ENCODE peak calls at places on chromosome 21, in ten cellular contexts. One of them, this sample, is unnamed.

GRCh38 chr21:34983680-34984086 is 65.4 kb downstream of the RUNX1 start:
- DNase-seq in SK-N-SH: no peak
- DNase-seq in suprapubic skin: no peak
- DNase-seq in H1: no peak
- DNase-seq in ovary: no peak
- DNase-seq in transverse colon: no peak
- DNase-seq in tibial nerve: no peak
- DNase-seq in esophagus muscularis mucosa: no peak
- DNase-seq in A549: no peak
- DNase-seq in sigmoid colon: no peak
- DNase-seq in this sample: no peak

GRCh38 chr21:43736224-43736883 is 17.4 kb downstream of the PDXK start:
- DNase-seq in SK-N-SH: no peak
- DNase-seq in suprapubic skin: no peak
- DNase-seq in H1: no peak
- DNase-seq in ovary: no peak
- DNase-seq in transverse colon: no peak
- DNase-seq in tibial nerve: no peak
- DNase-seq in esophagus muscularis mucosa: no peak
- DNase-seq in A549: no peak
- DNase-seq in sigmoid colon: peak; percentile 60
- DNase-seq in this sample: no peak

GRCh38 chr21:22189278-22189677 is 1191.1 kb downstream of the NCAM2 start:
- DNase-seq in SK-N-SH: no peak
- DNase-seq in suprapubic skin: no peak
- DNase-seq in H1: no peak
- DNase-seq in ovary: no peak
- DNase-seq in transverse colon: no peak
- DNase-seq in tibial nerve: no peak
- DNase-seq in esophagus muscularis mucosa: no peak
- DNase-seq in A549: no peak
- DNase-seq in sigmoid colon: no peak
- DNase-seq in this sample: no peak

GRCh38 chr21:41142051-41142795 is 25.7 kb upstream of the BACE2 start:
- DNase-seq in SK-N-SH: no peak
- DNase-seq in suprapubic skin: no peak
- DNase-seq in H1: no peak
- DNase-seq in ovary: no peak
- DNase-seq in transverse colon: no peak
- DNase-seq in tibial nerve: peak; percentile 38
- DNase-seq in esophagus muscularis mucosa: no peak
- DNase-seq in A549: peak; percentile 5
- DNase-seq in sigmoid colon: no peak
- DNase-seq in this sample: no peak

GRCh38 chr21:42534361-42534900 is 20.8 kb downstream of the SLC37A1 start:
- DNase-seq in SK-N-SH: peak; percentile 49
- DNase-seq in suprapubic skin: peak; percentile 74
- DNase-seq in H1: no peak
- DNase-seq in ovary: no peak
- DNase-seq in transverse colon: peak; percentile 31
- DNase-seq in tibial nerve: no peak
- DNase-seq in esophagus muscularis mucosa: no peak
- DNase-seq in A549: no peak
- DNase-seq in sigmoid colon: peak; percentile 75
- DNase-seq in this sample: peak; percentile 26

GRCh38 chr21:45141507-45141906 is 67.1 kb downstream of the ADARB1 start:
- DNase-seq in SK-N-SH: no peak
- DNase-seq in suprapubic skin: no peak
- DNase-seq in H1: no peak
- DNase-seq in ovary: no peak
- DNase-seq in transverse colon: no peak
- DNase-seq in tibial nerve: no peak
- DNase-seq in esophagus muscularis mucosa: no peak
- DNase-seq in A549: no peak
- DNase-seq in sigmoid colon: peak; percentile 48
- DNase-seq in this sample: no peak

GRCh38 chr21:41875086-41875485 is 4.1 kb downstream of the PRDM15 start:
- DNase-seq in SK-N-SH: no peak
- DNase-seq in suprapubic skin: no peak
- DNase-seq in H1: no peak
- DNase-seq in ovary: no peak
- DNase-seq in transverse colon: no peak
- DNase-seq in tibial nerve: no peak
- DNase-seq in esophagus muscularis mucosa: no peak
- DNase-seq in A549: no peak
- DNase-seq in sigmoid colon: no peak
- DNase-seq in this sample: no peak

GRCh38 chr21:31253684-31254083 is 90.4 kb downstream of the TIAM1 start:
- DNase-seq in SK-N-SH: no peak
- DNase-seq in suprapubic skin: no peak
- DNase-seq in H1: no peak
- DNase-seq in ovary: no peak
- DNase-seq in transverse colon: no peak
- DNase-seq in tibial nerve: no peak
- DNase-seq in esophagus muscularis mucosa: no peak
- DNase-seq in A549: no peak
- DNase-seq in sigmoid colon: no peak
- DNase-seq in this sample: no peak

GRCh38 chr21:35810431-35810970 is 249.8 kb downstream of the SETD4 start:
- DNase-seq in SK-N-SH: no peak
- DNase-seq in suprapubic skin: no peak
- DNase-seq in H1: no peak
- DNase-seq in ovary: no peak
- DNase-seq in transverse colon: no peak
- DNase-seq in tibial nerve: no peak
- DNase-seq in esophagus muscularis mucosa: no peak
- DNase-seq in A549: no peak
- DNase-seq in sigmoid colon: no peak
- DNase-seq in this sample: no peak

GRCh38 chr21:36190736-36191135 is 34.1 kb downstream of the DOP1B start:
- DNase-seq in SK-N-SH: no peak
- DNase-seq in suprapubic skin: no peak
- DNase-seq in H1: no peak
- DNase-seq in ovary: no peak
- DNase-seq in transverse colon: no peak
- DNase-seq in tibial nerve: no peak
- DNase-seq in esophagus muscularis mucosa: no peak
- DNase-seq in A549: no peak
- DNase-seq in sigmoid colon: no peak
- DNase-seq in this sample: no peak

GRCh38 chr21:41171210-41171609 is 3.2 kb downstream of the BACE2 start:
- DNase-seq in SK-N-SH: no peak
- DNase-seq in suprapubic skin: no peak
- DNase-seq in H1: no peak
- DNase-seq in ovary: no peak
- DNase-seq in transverse colon: peak; percentile 43
- DNase-seq in tibial nerve: peak; percentile 17
- DNase-seq in esophagus muscularis mucosa: no peak
- DNase-seq in A549: no peak
- DNase-seq in sigmoid colon: peak; percentile 73
- DNase-seq in this sample: peak; percentile 87

GRCh38 chr21:43741425-43742096 is 22.6 kb downstream of the PDXK start:
- DNase-seq in SK-N-SH: peak; percentile 67
- DNase-seq in suprapubic skin: no peak
- DNase-seq in H1: peak; percentile 59
- DNase-seq in ovary: no peak
- DNase-seq in transverse colon: no peak
- DNase-seq in tibial nerve: no peak
- DNase-seq in esophagus muscularis mucosa: no peak
- DNase-seq in A549: no peak
- DNase-seq in sigmoid colon: no peak
- DNase-seq in this sample: no peak

GRCh38 chr21:34926784-34927548 is 122.1 kb downstream of the RUNX1 start:
- DNase-seq in SK-N-SH: no peak
- DNase-seq in suprapubic skin: no peak
- DNase-seq in H1: no peak
- DNase-seq in ovary: no peak
- DNase-seq in transverse colon: peak; percentile 56
- DNase-seq in tibial nerve: peak; percentile 36
- DNase-seq in esophagus muscularis mucosa: no peak
- DNase-seq in A549: peak; percentile 33
- DNase-seq in sigmoid colon: no peak
- DNase-seq in this sample: no peak

GRCh38 chr21:29508311-29508710 is 209.6 kb downstream of the BACH1 start:
- DNase-seq in SK-N-SH: no peak
- DNase-seq in suprapubic skin: no peak
- DNase-seq in H1: no peak
- DNase-seq in ovary: no peak
- DNase-seq in transverse colon: no peak
- DNase-seq in tibial nerve: no peak
- DNase-seq in esophagus muscularis mucosa: no peak
- DNase-seq in A549: no peak
- DNase-seq in sigmoid colon: no peak
- DNase-seq in this sample: no peak

GRCh38 chr21:29514652-29515247 is 216.0 kb downstream of the BACH1 start:
- DNase-seq in SK-N-SH: no peak
- DNase-seq in suprapubic skin: no peak
- DNase-seq in H1: no peak
- DNase-seq in ovary: no peak
- DNase-seq in transverse colon: no peak
- DNase-seq in tibial nerve: no peak
- DNase-seq in esophagus muscularis mucosa: no peak
- DNase-seq in A549: no peak
- DNase-seq in sigmoid colon: no peak
- DNase-seq in this sample: no peak

GRCh38 chr21:29511076-29511475 is 212.4 kb downstream of the BACH1 start:
- DNase-seq in SK-N-SH: no peak
- DNase-seq in suprapubic skin: no peak
- DNase-seq in H1: no peak
- DNase-seq in ovary: no peak
- DNase-seq in transverse colon: no peak
- DNase-seq in tibial nerve: no peak
- DNase-seq in esophagus muscularis mucosa: no peak
- DNase-seq in A549: no peak
- DNase-seq in sigmoid colon: no peak
- DNase-seq in this sample: no peak

DNA sequence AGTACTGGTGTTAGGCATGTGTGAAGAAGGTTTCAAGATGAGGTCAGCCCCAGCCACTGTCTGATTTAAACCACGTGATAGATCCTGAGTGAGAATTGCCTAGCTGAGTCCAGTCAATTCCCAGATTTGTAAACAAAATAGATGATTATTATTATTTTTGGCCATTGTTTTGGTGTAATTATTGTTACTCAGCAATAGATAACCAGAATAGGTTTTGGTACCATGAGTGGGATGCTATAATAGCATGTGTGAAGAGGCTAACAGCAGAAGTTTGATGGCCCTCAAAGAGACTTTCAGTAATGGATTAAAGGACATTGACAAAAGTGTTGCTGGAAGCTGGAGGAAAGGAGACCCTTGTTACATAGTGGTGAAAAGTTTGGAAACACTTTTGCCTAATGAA is 214.8 kb downstream of the BACH1 start:
- DNase-seq in SK-N-SH: no peak
- DNase-seq in suprapubic skin: no peak
- DNase-seq in H1: no peak
- DNase-seq in ovary: no peak
- DNase-seq in transverse colon: no peak
- DNase-seq in tibial nerve: no peak
- DNase-seq in esophagus muscularis mucosa: no peak
- DNase-seq in A549: no peak
- DNase-seq in sigmoid colon: no peak
- DNase-seq in this sample: no peak
- TF ChIP-seq EP300 in SK-N-SH: no peak
- TF ChIP-seq EP300 in suprapubic skin: no peak
- TF ChIP-seq EP300 in H1: no peak
- TF ChIP-seq EP300 in ovary: no peak
- TF ChIP-seq EP300 in transverse colon: no peak
- TF ChIP-seq EP300 in tibial nerve: no peak
- TF ChIP-seq EP300 in esophagus muscularis mucosa: no peak
- TF ChIP-seq EP300 in A549: no peak
- TF ChIP-seq EP300 in sigmoid colon: no peak
- TF ChIP-seq EP300 in this sample: no peak

DNA sequence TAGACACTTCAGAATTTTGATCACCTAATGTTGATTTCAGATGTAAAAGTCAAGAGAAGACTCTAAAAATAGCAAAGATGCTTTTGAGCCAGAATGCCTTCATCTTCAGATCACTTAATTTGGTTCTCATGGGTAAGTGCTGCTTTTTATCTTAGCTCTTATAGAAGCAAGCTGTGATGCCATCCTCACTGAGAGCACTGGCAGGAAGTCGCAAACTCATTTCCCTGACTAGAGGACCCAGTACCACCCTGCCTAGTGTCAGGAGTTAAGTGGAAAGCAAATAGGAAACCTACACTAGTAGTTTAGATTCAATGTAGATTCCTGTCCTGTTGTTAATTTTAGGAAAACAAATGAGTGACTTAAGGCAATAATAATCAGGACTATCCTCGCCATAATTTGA is 12.1 kb downstream of the IFNAR2 start:
- DNase-seq in SK-N-SH: no peak
- DNase-seq in suprapubic skin: no peak
- DNase-seq in H1: no peak
- DNase-seq in ovary: no peak
- DNase-seq in transverse colon: no peak
- DNase-seq in tibial nerve: no peak
- DNase-seq in esophagus muscularis mucosa: no peak
- DNase-seq in A549: no peak
- DNase-seq in sigmoid colon: no peak
- DNase-seq in this sample: no peak
- H3K27ac ChIP-seq in SK-N-SH: no peak overlapping the region
- H3K27ac ChIP-seq in suprapubic skin: no peak overlapping the region
- H3K27ac ChIP-seq in H1: no peak overlapping the region
- H3K27ac ChIP-seq in ovary: no peak overlapping the region
- H3K27ac ChIP-seq in transverse colon: no peak overlapping the region
- H3K27ac ChIP-seq in tibial nerve: no peak overlapping the region
- H3K27ac ChIP-seq in esophagus muscularis mucosa: no peak overlapping the region
- H3K27ac ChIP-seq in A549: no peak overlapping the region
- H3K27ac ChIP-seq in sigmoid colon: no peak overlapping the region
- H3K27ac ChIP-seq in this sample: no peak overlapping the region

GRCh38 chr21:29218749-29219148 is 80.0 kb upstream of the BACH1 start:
- DNase-seq in SK-N-SH: no peak
- DNase-seq in suprapubic skin: no peak
- DNase-seq in H1: no peak
- DNase-seq in ovary: no peak
- DNase-seq in transverse colon: peak; percentile 38
- DNase-seq in tibial nerve: no peak
- DNase-seq in esophagus muscularis mucosa: no peak
- DNase-seq in A549: no peak
- DNase-seq in sigmoid colon: no peak
- DNase-seq in this sample: no peak
- TF ChIP-seq EP300 in SK-N-SH: no peak
- TF ChIP-seq EP300 in suprapubic skin: no peak
- TF ChIP-seq EP300 in H1: no peak
- TF ChIP-seq EP300 in ovary: no peak
- TF ChIP-seq EP300 in transverse colon: no peak
- TF ChIP-seq EP300 in tibial nerve: no peak
- TF ChIP-seq EP300 in esophagus muscularis mucosa: no peak
- TF ChIP-seq EP300 in A549: no peak
- TF ChIP-seq EP300 in sigmoid colon: no peak
- TF ChIP-seq EP300 in this sample: no peak

DNA sequence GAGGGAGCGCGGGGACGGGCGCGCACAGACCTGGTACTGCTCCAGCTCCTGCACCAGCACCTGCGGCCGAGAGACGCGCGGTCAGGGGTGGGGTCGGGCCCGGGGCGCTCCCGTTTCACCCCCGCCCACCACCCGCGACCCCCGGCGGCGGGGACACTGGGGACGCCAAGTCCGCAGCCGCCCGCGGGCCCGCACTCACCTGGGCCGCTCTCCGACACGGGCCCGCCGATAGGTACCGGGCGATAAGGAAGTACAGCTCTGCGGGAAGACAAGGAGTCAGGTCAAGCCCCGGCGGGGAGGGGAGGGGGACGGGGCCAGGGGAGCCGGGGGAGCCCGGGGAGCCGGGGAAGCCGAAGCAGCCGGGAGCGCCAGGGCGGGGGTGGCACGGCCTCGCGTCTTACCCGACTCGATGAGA is 383 bp downstream of the BRWD1 start:
- DNase-seq in SK-N-SH: peak; percentile 58
- DNase-seq in suprapubic skin: no peak
- DNase-seq in H1: no peak
- DNase-seq in ovary: peak; percentile 47
- DNase-seq in transverse colon: peak; percentile 44
- DNase-seq in tibial nerve: peak; percentile 10
- DNase-seq in esophagus muscularis mucosa: no peak
- DNase-seq in A549: no peak
- DNase-seq in sigmoid colon: peak; percentile 70
- DNase-seq in this sample: peak; percentile 35
- H3K27ac ChIP-seq in SK-N-SH: peak overlapping the region; percentile 90
- H3K27ac ChIP-seq in suprapubic skin: peak overlapping the region; percentile 89
- H3K27ac ChIP-seq in H1: peak overlapping the region; percentile 98
- H3K27ac ChIP-seq in ovary: peak overlapping the region; percentile 98
- H3K27ac ChIP-seq in transverse colon: peak overlapping the region; percentile 94
- H3K27ac ChIP-seq in tibial nerve: peak overlapping the region; percentile 93
- H3K27ac ChIP-seq in esophagus muscularis mucosa: peak overlapping the region; percentile 99
- H3K27ac ChIP-seq in A549: peak overlapping the region; percentile 99
- H3K27ac ChIP-seq in sigmoid colon: peak overlapping the region; percentile 96
- H3K27ac ChIP-seq in this sample: peak overlapping the region; percentile 94

This sample was measured in stomach.